ENCODE peak calls at places on chromosomes 11 and 22, in four cellular contexts. One of them, this sample, is unnamed.
A peak's percentile ranks its signal among the peaks of the same experiment; 100 is the strongest.

GRCh38 chr22:39457546-39458442 is 982 bp downstream of the MGAT3 start:
- DNase-seq in K562: peak; percentile 73
- DNase-seq in HepG2: no peak
- DNase-seq in GM12878: no peak
- DNase-seq in this sample: peak; percentile 61

GRCh38 chr11:2744166-2744565 is 44.4 kb upstream of the KCNQ1OT1 start:
- DNase-seq in K562: no peak
- DNase-seq in HepG2: no peak
- DNase-seq in GM12878: no peak
- DNase-seq in this sample: no peak

GRCh38 chr22:44286673-44287072 is 26.1 kb downstream of the SHISAL1 start:
- DNase-seq in K562: no peak
- DNase-seq in HepG2: no peak
- DNase-seq in GM12878: no peak
- DNase-seq in this sample: no peak

GRCh38 chr11:66858186-66858938 is 1.5 kb downstream of the LRFN4 start:
- DNase-seq in K562: no peak
- DNase-seq in HepG2: no peak
- DNase-seq in GM12878: no peak
- DNase-seq in this sample: no peak

GRCh38 chr11:46471943-46472661 is 80.5 kb upstream of the CHRM4 start:
- DNase-seq in K562: no peak
- DNase-seq in HepG2: no peak
- DNase-seq in GM12878: no peak
- DNase-seq in this sample: no peak

GRCh38 chr22:30526656-30527055 is 19.9 kb downstream of the SEC14L6 start:
- DNase-seq in K562: no peak
- DNase-seq in HepG2: no peak
- DNase-seq in GM12878: no peak
- DNase-seq in this sample: no peak

GRCh38 chr22:30175743-30176288 is 70.7 kb downstream of the LIF start:
- DNase-seq in K562: no peak
- DNase-seq in HepG2: no peak
- DNase-seq in GM12878: no peak
- DNase-seq in this sample: no peak

GRCh38 chr11:2790581-2790925 is 90.8 kb upstream of the KCNQ1OT1 start:
- DNase-seq in K562: no peak
- DNase-seq in HepG2: no peak
- DNase-seq in GM12878: no peak
- DNase-seq in this sample: no peak

GRCh38 chr11:93216511-93217121 is 18.8 kb upstream of the SLC36A4 start:
- DNase-seq in K562: no peak
- DNase-seq in HepG2: no peak
- DNase-seq in GM12878: no peak
- DNase-seq in this sample: no peak

GRCh38 chr22:35353318-35353717 is 27.6 kb upstream of the HMOX1 start:
- DNase-seq in K562: no peak
- DNase-seq in HepG2: no peak
- DNase-seq in GM12878: no peak
- DNase-seq in this sample: no peak

GRCh38 chr11:126426820-126427749 is 71.6 kb downstream of the ST3GAL4 start:
- DNase-seq in K562: no peak
- DNase-seq in HepG2: no peak
- DNase-seq in GM12878: no peak
- DNase-seq in this sample: no peak

GRCh38 chr11:65036931-65037330 is 4.1 kb upstream of the SAC3D1 start:
- DNase-seq in K562: no peak
- DNase-seq in HepG2: no peak
- DNase-seq in GM12878: no peak
- DNase-seq in this sample: no peak

GRCh38 chr11:60345489-60345888 is 18.4 kb downstream of the MS4A6E start:
- DNase-seq in K562: no peak
- DNase-seq in HepG2: peak; percentile 8
- DNase-seq in GM12878: no peak
- DNase-seq in this sample: no peak

GRCh38 chr11:104198576-104198975 is 34.6 kb upstream of the PDGFD start:
- DNase-seq in K562: no peak
- DNase-seq in HepG2: no peak
- DNase-seq in GM12878: no peak
- DNase-seq in this sample: no peak

GRCh38 chr22:23774922-23775436 is 2.3 kb downstream of the MMP11 start:
- DNase-seq in K562: no peak
- DNase-seq in HepG2: no peak
- DNase-seq in GM12878: no peak
- DNase-seq in this sample: no peak

GRCh38 chr11:96006016-96006415 is 82.1 kb upstream of the MTMR2 start:
- DNase-seq in K562: no peak
- DNase-seq in HepG2: no peak
- DNase-seq in GM12878: no peak
- DNase-seq in this sample: no peak

GRCh38 chr11:90204832-90205646 is 17.8 kb downstream of the CHORDC1 start:
- DNase-seq in K562: peak; percentile 35
- DNase-seq in HepG2: peak; percentile 66
- DNase-seq in GM12878: no peak
- DNase-seq in this sample: peak; percentile 50

GRCh38 chr11:78190374-78190773 is 1.7 kb downstream of the USP35 start:
- DNase-seq in K562: no peak
- DNase-seq in HepG2: no peak
- DNase-seq in GM12878: peak; percentile 19
- DNase-seq in this sample: no peak

GRCh38 chr11:118998388-118998717 is 415 bp downstream of the CENATAC start:
- DNase-seq in K562: no peak
- DNase-seq in HepG2: no peak
- DNase-seq in GM12878: no peak
- DNase-seq in this sample: no peak

GRCh38 chr22:26542831-26543230 is 30.6 kb upstream of the TFIP11 start:
- DNase-seq in K562: no peak
- DNase-seq in HepG2: no peak
- DNase-seq in GM12878: no peak
- DNase-seq in this sample: no peak

GRCh38 chr22:39306456-39307361 is 12.7 kb downstream of the RPL3 start:
- DNase-seq in K562: peak; percentile 61
- DNase-seq in HepG2: no peak
- DNase-seq in GM12878: no peak
- DNase-seq in this sample: no peak

GRCh38 chr11:1568451-1568911 is 3.6 kb downstream of the DUSP8 start:
- DNase-seq in K562: no peak
- DNase-seq in HepG2: no peak
- DNase-seq in GM12878: no peak
- DNase-seq in this sample: no peak

GRCh38 chr11:130031056-130031455 is 28.4 kb upstream of the PRDM10 start:
- DNase-seq in K562: no peak
- DNase-seq in HepG2: no peak
- DNase-seq in GM12878: no peak
- DNase-seq in this sample: no peak

GRCh38 chr11:2303627-2304155 is 1.9 kb downstream of the TSPAN32 start:
- DNase-seq in K562: peak; percentile 90
- DNase-seq in HepG2: no peak
- DNase-seq in GM12878: no peak
- DNase-seq in this sample: no peak

GRCh38 chr11:76835928-76836612 is 24.6 kb upstream of the ACER3 start:
- DNase-seq in K562: no peak
- DNase-seq in HepG2: no peak
- DNase-seq in GM12878: no peak
- DNase-seq in this sample: no peak

GRCh38 chr22:36201630-36202312 is at the start of gene APOL4:
- DNase-seq in K562: peak; percentile 60
- DNase-seq in HepG2: no peak
- DNase-seq in GM12878: no peak
- DNase-seq in this sample: no peak

GRCh38 chr11:69040581-69041260 is 8.0 kb upstream of the TPCN2 start:
- DNase-seq in K562: no peak
- DNase-seq in HepG2: no peak
- DNase-seq in GM12878: no peak
- DNase-seq in this sample: no peak

GRCh38 chr11:69048056-69048717 is 545 bp upstream of the TPCN2 start:
- DNase-seq in K562: no peak
- DNase-seq in HepG2: no peak
- DNase-seq in GM12878: no peak
- DNase-seq in this sample: no peak

GRCh38 chr11:69041516-69041915 is 7.2 kb upstream of the TPCN2 start:
- DNase-seq in K562: no peak
- DNase-seq in HepG2: no peak
- DNase-seq in GM12878: no peak
- DNase-seq in this sample: no peak

GRCh38 chr11:69040051-69040450 is 8.7 kb upstream of the TPCN2 start:
- DNase-seq in K562: no peak
- DNase-seq in HepG2: no peak
- DNase-seq in GM12878: no peak
- DNase-seq in this sample: no peak

DNA sequence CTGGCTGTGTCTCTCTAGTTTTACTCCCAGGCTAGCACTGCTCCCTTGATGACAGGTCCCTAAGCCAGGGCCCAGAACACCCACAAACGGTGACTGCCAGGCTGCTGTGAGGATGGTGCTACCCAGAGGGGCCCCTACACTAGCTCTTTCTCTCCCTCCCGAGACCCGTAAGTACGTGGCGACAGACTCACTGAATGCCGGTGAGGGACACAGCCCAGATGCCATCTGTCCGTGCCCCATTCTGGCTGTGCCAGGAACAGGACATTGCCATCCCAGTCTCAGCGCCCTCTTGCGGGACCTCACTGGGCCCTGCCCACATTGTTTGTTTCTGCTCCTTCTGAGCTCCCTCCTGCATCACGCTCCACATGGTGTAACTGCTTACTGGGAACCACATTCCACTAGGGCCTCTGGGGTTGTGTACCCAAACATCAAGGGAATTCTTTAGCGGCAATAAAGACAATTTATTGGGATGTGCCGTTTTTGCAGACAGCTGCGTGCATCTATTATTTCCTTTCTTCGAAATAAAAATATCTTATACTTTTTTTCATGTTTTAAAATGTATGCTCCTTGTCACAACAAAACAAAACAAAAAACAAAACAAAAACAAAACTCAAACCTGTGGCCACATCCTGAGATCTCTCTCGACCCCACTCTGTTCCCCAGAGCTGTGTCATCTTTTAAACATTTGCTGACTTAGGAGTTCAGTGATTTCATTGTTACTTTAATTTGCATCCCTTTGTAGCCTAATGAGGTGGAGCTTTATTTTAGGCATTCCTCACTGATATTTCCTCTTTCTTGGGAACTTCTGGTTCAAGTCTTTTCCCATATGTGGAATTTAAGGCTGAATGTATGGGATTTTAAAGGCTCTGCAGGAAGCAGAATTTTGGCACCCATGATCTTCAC is 4.4 kb upstream of the TPCN2 start:
- DNase-seq in K562: no peak
- DNase-seq in HepG2: peak; percentile 68
- DNase-seq in GM12878: no peak
- DNase-seq in this sample: peak; percentile 31
- TF ChIP-seq BHLHE40 in K562: no peak
- TF ChIP-seq BHLHE40 in HepG2: no peak
- TF ChIP-seq BHLHE40 in GM12878: no peak
- TF ChIP-seq BHLHE40 in this sample: no peak

GRCh38 chr11:19966927-19967326 is 193.3 kb downstream of the DBX1 start:
- DNase-seq in K562: no peak
- DNase-seq in HepG2: no peak
- DNase-seq in GM12878: no peak
- DNase-seq in this sample: no peak

GRCh38 chr11:19970944-19971343 is 189.3 kb downstream of the DBX1 start:
- DNase-seq in K562: no peak
- DNase-seq in HepG2: no peak
- DNase-seq in GM12878: no peak
- DNase-seq in this sample: no peak

GRCh38 chr11:19966435-19966834 is 193.8 kb downstream of the DBX1 start:
- DNase-seq in K562: no peak
- DNase-seq in HepG2: no peak
- DNase-seq in GM12878: no peak
- DNase-seq in this sample: no peak

GRCh38 chr11:19968860-19969259 is 191.4 kb downstream of the DBX1 start:
- DNase-seq in K562: no peak
- DNase-seq in HepG2: no peak
- DNase-seq in GM12878: no peak
- DNase-seq in this sample: no peak

GRCh38 chr11:19967796-19968195 is 192.5 kb downstream of the DBX1 start:
- DNase-seq in K562: no peak
- DNase-seq in HepG2: no peak
- DNase-seq in GM12878: no peak
- DNase-seq in this sample: no peak
- TF ChIP-seq TARDBP in K562: no peak
- TF ChIP-seq TARDBP in HepG2: no peak
- TF ChIP-seq TARDBP in GM12878: no peak
- TF ChIP-seq TARDBP in this sample: no peak

DNA sequence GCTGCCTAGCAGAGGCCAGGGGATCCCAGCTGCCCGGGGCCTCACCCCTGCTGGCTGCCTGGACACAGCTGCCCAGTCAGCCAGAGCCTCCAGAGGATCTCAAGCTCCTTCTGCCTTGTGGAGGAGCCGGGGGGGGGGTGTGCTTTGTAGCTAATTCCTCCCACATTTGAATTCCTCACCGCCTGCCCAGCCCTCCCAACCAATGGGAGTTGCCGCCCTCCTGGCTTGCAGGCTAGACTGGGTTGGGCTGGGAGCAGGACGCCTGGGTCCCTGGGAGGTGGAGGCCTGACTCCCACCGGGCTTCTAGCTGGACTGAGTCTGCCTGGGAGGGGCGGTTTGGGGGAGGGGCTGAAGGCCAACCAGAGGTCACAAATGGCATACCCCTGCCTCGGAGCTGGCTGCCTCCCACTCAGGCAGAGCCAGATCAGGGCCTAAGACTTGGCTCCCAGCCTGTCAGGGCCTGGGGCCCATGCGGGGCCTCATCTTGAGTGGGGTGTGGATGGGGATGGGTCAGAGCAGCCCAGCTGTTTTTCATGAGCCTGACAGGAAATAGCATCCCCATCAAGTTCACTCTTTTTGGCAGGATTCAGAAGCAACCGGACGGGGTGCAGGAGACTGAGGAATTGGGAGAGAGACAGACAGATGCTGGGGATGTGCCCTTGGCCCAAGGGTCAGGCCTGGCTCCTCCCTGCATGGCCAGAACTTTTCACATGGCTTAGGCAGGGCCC is 29.2 kb upstream of the PDE2A start:
- DNase-seq in K562: peak; percentile 50
- DNase-seq in HepG2: no peak
- DNase-seq in GM12878: no peak
- DNase-seq in this sample: no peak
- TF ChIP-seq SP1 in K562: no peak
- TF ChIP-seq SP1 in HepG2: no peak
- TF ChIP-seq SP1 in GM12878: no peak
- TF ChIP-seq SP1 in this sample: no peak

DNA sequence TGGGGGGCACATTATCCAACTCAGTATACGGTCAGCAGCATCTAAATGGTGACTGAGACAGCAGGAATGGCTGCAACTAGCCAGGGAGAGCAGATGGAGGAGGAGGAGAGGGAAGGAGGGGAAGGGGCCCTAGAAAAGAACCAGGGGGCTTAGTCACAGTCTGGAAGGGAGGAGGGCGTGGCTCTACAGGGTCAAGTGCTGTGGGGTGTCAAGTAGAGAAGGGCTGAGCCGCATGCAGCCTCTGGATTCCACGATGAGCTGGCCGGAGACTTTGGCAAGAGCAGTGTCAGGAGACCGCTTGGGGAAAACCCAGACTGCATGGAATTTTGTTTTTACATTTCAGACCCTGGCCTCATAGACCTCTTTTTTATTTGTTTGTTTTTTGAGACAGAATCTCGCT is 25.8 kb upstream of the PPFIA1 start:
- DNase-seq in K562: no peak
- DNase-seq in HepG2: no peak
- DNase-seq in GM12878: no peak
- DNase-seq in this sample: no peak
- TF ChIP-seq BHLHE40 in K562: no peak
- TF ChIP-seq BHLHE40 in HepG2: no peak
- TF ChIP-seq BHLHE40 in GM12878: no peak
- TF ChIP-seq BHLHE40 in this sample: no peak

GRCh38 chr11:17730608-17731462 is 3.7 kb upstream of the KCNC1 start:
- DNase-seq in K562: peak; percentile 80
- DNase-seq in HepG2: peak; percentile 64
- DNase-seq in GM12878: peak; percentile 4
- DNase-seq in this sample: peak; percentile 84
- TF ChIP-seq TARDBP in K562: no peak
- TF ChIP-seq TARDBP in HepG2: no peak
- TF ChIP-seq TARDBP in GM12878: no peak
- TF ChIP-seq TARDBP in this sample: no peak

This sample was measured in HEK293T.